ENCODE peak calls at places on chromosomes 3 and 15, in five cellular contexts. F is naive thymus-derived CD4-positive, alpha-beta T cell; B is left ventricle myocardium inferior; T is SJCRH30; U is neuronal stem cell. D is an unnamed sample.

GRCh38 chr3:23594897-23595670 is 210.7 kb upstream of the UBE2E1 start:
- DNase-seq in B (no peak), U (no peak), T (no peak), F (no peak), D (no peak)

GRCh38 chr3:171354049-171354705 is 106.0 kb downstream of the TNIK start:
- DNase-seq in F (no peak), B (no peak), T (no peak), U (no peak), D (no peak)

GRCh38 chr3:102024270-102024904 is 175.1 kb downstream of the NFKBIZ start:
- DNase-seq in U (no peak), T (no peak), F (no peak), B (no peak), D (no peak)

GRCh38 chr15:85581495-85581894 is 201.1 kb downstream of the AKAP13 start:
- DNase-seq in F (peak; percentile 36), B (peak; percentile 71), T (no peak), U (no peak), D (peak; percentile 85)

GRCh38 chr3:157231071-157231470 is 71.1 kb upstream of the CCNL1 start:
- DNase-seq in B (no peak), T (no peak), U (no peak), F (no peak), D (no peak)

GRCh38 chr3:14461006-14461747 is 58.8 kb downstream of the SLC6A6 start:
- DNase-seq in T (no peak), F (no peak), B (no peak), U (no peak), D (no peak)

GRCh38 chr3:109977903-109978302 is 640.6 kb upstream of the DPPA4 start:
- DNase-seq in U (no peak), B (no peak), F (no peak), T (no peak), D (no peak)

GRCh38 chr15:38699633-38700230 is 135.1 kb upstream of the RASGRP1 start:
- DNase-seq in F (peak; percentile 71), U (peak; percentile 43), B (peak; percentile 18), T (peak; percentile 54), D (peak; percentile 68)

GRCh38 chr3:195001961-195002861 is 268.7 kb downstream of the XXYLT1 start:
- DNase-seq in T (peak; percentile 88), F (no peak), B (peak; percentile 63), U (peak; percentile 18), D (no peak)

GRCh38 chr15:96564546-96564945 is 234.0 kb downstream of the NR2F2 start:
- DNase-seq in T (no peak), F (no peak), B (no peak), U (no peak), D (no peak)

GRCh38 chr3:149393355-149394165 is 16.1 kb upstream of the TM4SF1 start:
- DNase-seq in F (no peak), B (peak; percentile 68), T (peak; percentile 64), U (peak; percentile 35), D (peak; percentile 66)

GRCh38 chr15:34366271-34367043 is 539 bp downstream of the LPCAT4 start:
- DNase-seq in B (peak; percentile 70), F (peak; percentile 29), T (peak; percentile 75), U (peak; percentile 63), D (peak; percentile 76)

GRCh38 chr3:38317186-38317759 is 29.3 kb upstream of the XYLB start:
- DNase-seq in U (no peak), F (no peak), B (no peak), T (no peak), D (no peak)

GRCh38 chr3:11244131-11244677 is 28.0 kb upstream of the ATG7 start:
- DNase-seq in T (no peak), U (no peak), F (no peak), B (no peak), D (no peak)

GRCh38 chr3:138681463-138682215 is 73.1 kb downstream of the FAIM start:
- DNase-seq in T (no peak), B (no peak), F (no peak), U (no peak), D (no peak)

GRCh38 chr3:123837858-123838257 is 46.3 kb downstream of the MYLK start:
- DNase-seq in B (no peak), T (no peak), U (no peak), F (no peak), D (no peak)

GRCh38 chr3:194212869-194213320 is 76.9 kb downstream of the HES1 start:
- DNase-seq in B (no peak), T (no peak), F (no peak), U (peak; percentile 50), D (no peak)

GRCh38 chr3:59388555-59389280 is 338.9 kb upstream of the CFAP20DC start:
- DNase-seq in F (no peak), T (no peak), U (no peak), B (no peak), D (no peak)

GRCh38 chr3:86175051-86175536 is 815.9 kb downstream of the VGLL3 start:
- DNase-seq in F (no peak), T (no peak), U (no peak), B (no peak), D (no peak)

GRCh38 chr3:86175593-86175992 is 815.4 kb downstream of the VGLL3 start:
- DNase-seq in F (no peak), B (no peak), U (no peak), T (no peak), D (no peak)

GRCh38 chr3:86178095-86178494 is 812.9 kb downstream of the VGLL3 start:
- DNase-seq in U (no peak), B (no peak), F (no peak), T (no peak), D (no peak)

DNA sequence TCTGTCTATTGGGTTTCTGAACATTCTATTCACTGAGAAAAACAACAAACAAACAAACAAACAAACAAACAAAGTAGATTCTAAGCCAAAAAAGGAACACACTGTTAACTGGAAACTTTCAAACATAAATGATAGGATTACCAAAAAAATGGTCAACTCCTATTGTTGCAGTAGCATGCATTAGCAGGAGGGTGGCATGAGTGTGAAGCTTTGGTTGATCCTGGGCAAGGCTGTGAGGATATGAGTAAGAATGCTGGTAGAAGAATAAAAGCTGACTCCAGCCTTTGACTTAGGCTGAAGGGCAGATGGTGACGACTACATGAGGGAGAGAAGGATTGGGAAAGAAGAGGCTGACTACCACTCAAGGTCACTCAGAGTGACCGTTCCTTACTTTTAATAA is 810.3 kb downstream of the VGLL3 start:
- DNase-seq in T (peak; percentile 15), F (no peak), U (no peak), B (no peak), D (no peak)
- H3K4me1 ChIP-seq in T (peaks cover 7% of the 10 kb centered on the region), F (no peaks in the 10 kb centered on the region), U (no peaks in the 10 kb centered on the region), B (no peaks in the 10 kb centered on the region), D (no peaks in the 10 kb centered on the region)

GRCh38 chr3:115098354-115099073 is 48.6 kb downstream of the ZBTB20 start:
- DNase-seq in T (no peak), F (no peak), U (no peak), B (no peak), D (no peak)

GRCh38 chr3:115100172-115100571 is 46.9 kb downstream of the ZBTB20 start:
- DNase-seq in T (peak; percentile 57), U (no peak), F (peak; percentile 64), B (no peak), D (no peak)

GRCh38 chr3:115092220-115092791 is 54.8 kb downstream of the ZBTB20 start:
- DNase-seq in B (peak; percentile 62), F (peak; percentile 43), T (peak; percentile 74), U (peak; percentile 44), D (peak; percentile 76)

GRCh38 chr3:115099115-115099884 is 47.8 kb downstream of the ZBTB20 start:
- DNase-seq in U (no peak), T (no peak), F (no peak), B (no peak), D (no peak)

GRCh38 chr3:115095236-115095635 is 51.9 kb downstream of the ZBTB20 start:
- DNase-seq in U (no peak), B (no peak), T (no peak), F (no peak), D (no peak)
- H3K27ac ChIP-seq in U (no peak overlapping the region), B (peak overlapping the region; percentile 17), T (no peak overlapping the region), F (no peak overlapping the region), D (no peak overlapping the region)

GRCh38 chr3:134367869-134368750 is 6.1 kb downstream of the AMOTL2 start:
- DNase-seq in U (no peak), B (no peak), T (no peak), F (no peak), D (no peak)

GRCh38 chr3:134366221-134366927 is 7.9 kb downstream of the AMOTL2 start:
- DNase-seq in F (no peak), B (no peak), T (no peak), U (no peak), D (no peak)

GRCh38 chr3:134366928-134367352 is 7.3 kb downstream of the AMOTL2 start:
- DNase-seq in F (no peak), U (no peak), B (peak; percentile 62), T (peak; percentile 60), D (peak; percentile 92)

GRCh38 chr3:134368751-134369105 is 5.5 kb downstream of the AMOTL2 start:
- DNase-seq in B (no peak), F (no peak), U (no peak), T (no peak), D (no peak)

GRCh38 chr3:134367412-134367811 is 6.8 kb downstream of the AMOTL2 start:
- DNase-seq in T (no peak), B (no peak), U (no peak), F (no peak), D (peak; percentile 67)
- H3K4me1 ChIP-seq in T (peaks cover 39% of the 10 kb centered on the region), B (peaks cover 99% of the 10 kb centered on the region), U (peaks cover 17% of the 10 kb centered on the region), F (peaks cover 19% of the 10 kb centered on the region), D (peaks cover 100% of the 10 kb centered on the region)

GRCh38 chr15:51756482-51756881 is 5.1 kb downstream of the TMOD2 start:
- DNase-seq in U (no peak), T (no peak), F (no peak), B (no peak), D (no peak)

GRCh38 chr15:51757463-51757862 is 6.1 kb downstream of the TMOD2 start:
- DNase-seq in T (no peak), B (no peak), U (no peak), F (no peak), D (no peak)

GRCh38 chr15:51760805-51761204 is 9.4 kb downstream of the TMOD2 start:
- DNase-seq in U (no peak), B (no peak), T (no peak), F (no peak), D (no peak)

GRCh38 chr15:51758645-51759044 is 7.2 kb downstream of the TMOD2 start:
- DNase-seq in B (peak; percentile 71), T (peak; percentile 60), U (no peak), F (no peak), D (no peak)

GRCh38 chr15:51759557-51760070 is 8.2 kb downstream of the TMOD2 start:
- DNase-seq in U (no peak), B (peak; percentile 50), F (no peak), T (peak; percentile 84), D (no peak)
- H3K27ac ChIP-seq in U (no peak overlapping the region), B (peak overlapping the region; percentile 72), F (no peak overlapping the region), T (no peak overlapping the region), D (no peak overlapping the region)

GRCh38 chr3:175184392-175184791 is 325.3 kb downstream of the NAALADL2 start:
- DNase-seq in F (no peak), B (no peak), T (no peak), U (no peak), D (no peak)

GRCh38 chr3:175187586-175187985 is 328.5 kb downstream of the NAALADL2 start:
- DNase-seq in B (no peak), U (no peak), T (no peak), F (no peak), D (no peak)

GRCh38 chr3:175185903-175186302 is 326.8 kb downstream of the NAALADL2 start:
- DNase-seq in F (no peak), T (no peak), B (no peak), U (no peak), D (no peak)

GRCh38 chr3:175186511-175186910 is 327.4 kb downstream of the NAALADL2 start:
- DNase-seq in T (no peak), U (no peak), F (no peak), B (no peak), D (no peak)
- H3K4me1 ChIP-seq in T (peaks cover 7% of the 10 kb centered on the region), U (peaks cover 2% of the 10 kb centered on the region), F (no peaks in the 10 kb centered on the region), B (no peaks in the 10 kb centered on the region), D (no peaks in the 10 kb centered on the region)

D was measured in tibial artery.